ENCODE peak calls at places on chromosomes 2 and 18, in eight cellular contexts. S, E, J, W, P, B, G and L are unnamed samples.
A peak's percentile ranks its signal among the peaks of the same experiment; 100 is the strongest.

GRCh38 chr18:26046419-26047077 is 43.9 kb downstream of the SS18 start:
- DNase-seq in G (no peak), P (no peak), J (no peak), B (no peak), S (no peak), W (no peak), E (no peak), L (no peak)

GRCh38 chr2:57084697-57085281 is 901.0 kb downstream of the CCDC85A start:
- DNase-seq in S (no peak), G (no peak), E (no peak), W (no peak), P (no peak), B (no peak), J (no peak), L (no peak)

GRCh38 chr2:175525975-175526374 is 344.5 kb upstream of the ATP5MC3 start:
- DNase-seq in S (no peak), P (no peak), J (no peak), W (no peak), G (no peak), B (no peak), E (no peak), L (no peak)

GRCh38 chr2:63056309-63057065 is 5.9 kb downstream of the OTX1 start:
- DNase-seq in J (peak; percentile 65), S (peak; percentile 43), B (no peak), G (no peak), P (no peak), E (no peak), W (no peak), L (peak; percentile 22)

GRCh38 chr2:172438741-172439508 is 11.5 kb downstream of the ITGA6 start:
- DNase-seq in P (peak; percentile 42), B (no peak), E (no peak), G (no peak), J (no peak), W (peak; percentile 44), S (no peak), L (no peak)

GRCh38 chr2:2827691-2828315 is 496.7 kb upstream of the MYT1L start:
- DNase-seq in E (peak; percentile 43), S (no peak), B (no peak), G (no peak), W (no peak), J (no peak), P (no peak), L (no peak)

GRCh38 chr2:84938194-84938879 is 32.6 kb upstream of the KCMF1 start:
- DNase-seq in G (no peak), J (no peak), B (no peak), P (peak; percentile 55), E (no peak), S (no peak), W (peak; percentile 71), L (no peak)

GRCh38 chr2:164873096-164873670 is 31.6 kb upstream of the COBLL1 start:
- DNase-seq in S (no peak), B (no peak), W (no peak), E (no peak), P (no peak), J (no peak), G (no peak), L (no peak)

GRCh38 chr2:213150315-213150951 is 979 bp downstream of the IKZF2 start:
- DNase-seq in E (no peak), J (no peak), G (no peak), S (no peak), W (peak; percentile 20), B (no peak), P (peak; percentile 18), L (no peak)

GRCh38 chr2:25066455-25066854 is 24.6 kb downstream of the EFR3B start:
- DNase-seq in G (no peak), J (no peak), S (no peak), E (no peak), B (no peak), P (no peak), W (no peak), L (no peak)

GRCh38 chr2:143528021-143528420 is 398.8 kb downstream of the ARHGAP15 start:
- DNase-seq in P (peak; percentile 21), B (no peak), J (no peak), S (no peak), G (no peak), E (no peak), W (peak; percentile 93), L (no peak)

GRCh38 chr18:66316708-66317107 is 287.2 kb downstream of the CDH19 start:
- DNase-seq in E (no peak), J (no peak), W (no peak), P (no peak), B (no peak), S (no peak), G (no peak), L (no peak)

GRCh38 chr2:177164584-177165052 is 48.0 kb upstream of the HNRNPA3 start:
- DNase-seq in G (peak; percentile 85), W (peak; percentile 74), B (peak; percentile 58), E (peak; percentile 82), P (peak; percentile 52), J (peak; percentile 83), S (peak; percentile 70), L (peak; percentile 65)

GRCh38 chr18:74946646-74947045 is 262.3 kb downstream of the PTGR3 start:
- DNase-seq in P (no peak), W (no peak), G (no peak), J (no peak), B (no peak), E (no peak), S (no peak), L (no peak)

GRCh38 chr2:68155618-68156017 is 2.1 kb upstream of the PNO1 start:
- DNase-seq in G (no peak), E (no peak), B (no peak), P (no peak), W (no peak), S (no peak), J (no peak), L (no peak)

GRCh38 chr2:217953011-217953481 is 49.7 kb downstream of the TNS1 start:
- DNase-seq in S (peak; percentile 14), E (peak; percentile 61), W (no peak), P (no peak), B (no peak), G (peak; percentile 45), J (no peak), L (no peak)

GRCh38 chr18:29749699-29750098 is 1292.8 kb downstream of the DSC3 start:
- DNase-seq in J (no peak), B (no peak), G (no peak), S (no peak), E (no peak), P (peak; percentile 28), W (peak; percentile 81), L (no peak)

GRCh38 chr2:216004408-216005283 is 8.7 kb downstream of the MREG start:
- DNase-seq in P (no peak), G (no peak), E (no peak), B (no peak), S (no peak), J (no peak), W (no peak), L (no peak)

GRCh38 chr2:100548771-100549170 is 14.0 kb upstream of the PDCL3 start:
- DNase-seq in W (no peak), P (no peak), G (no peak), E (no peak), B (no peak), J (no peak), S (no peak), L (no peak)

GRCh38 chr2:181924336-181924735 is 32.8 kb downstream of the ITPRID2 start:
- DNase-seq in S (no peak), W (no peak), J (no peak), E (no peak), G (no peak), P (no peak), B (no peak), L (no peak)

GRCh38 chr2:108621087-108621559 is 86.9 kb downstream of the LIMS1 start:
- DNase-seq in S (no peak), G (no peak), B (peak; percentile 38), E (no peak), P (peak; percentile 64), W (no peak), J (peak; percentile 31), L (no peak)

GRCh38 chr2:176556383-176556782 is 287.1 kb downstream of the MTX2 start:
- DNase-seq in W (no peak), B (no peak), J (no peak), S (no peak), P (no peak), G (no peak), E (no peak), L (no peak)

GRCh38 chr2:74499269-74499939 is at the start of gene LBX2:
- DNase-seq in G (peak; percentile 63), S (no peak), E (no peak), J (no peak), B (no peak), P (no peak), W (no peak), L (no peak)

GRCh38 chr2:65834657-65835056 is 402.3 kb upstream of the SPRED2 start:
- DNase-seq in S (no peak), P (no peak), E (no peak), G (no peak), W (no peak), B (no peak), J (no peak), L (no peak)
- TF ChIP-seq CTCF in S (no peak), P (no peak), E (no peak), G (no peak), W (no peak), B (no peak), J (no peak), L (no peak)

GRCh38 chr2:50607746-50608145 is 424.2 kb downstream of the NRXN1 start:
- DNase-seq in S (no peak), W (no peak), J (no peak), B (no peak), P (no peak), E (no peak), G (no peak), L (no peak)

GRCh38 chr2:50611261-50612020 is 420.5 kb downstream of the NRXN1 start:
- DNase-seq in W (no peak), S (no peak), E (no peak), J (no peak), G (no peak), B (no peak), P (no peak), L (no peak)

GRCh38 chr2:50606860-50607259 is 425.1 kb downstream of the NRXN1 start:
- DNase-seq in J (no peak), G (no peak), S (no peak), B (no peak), E (no peak), P (no peak), W (no peak), L (no peak)
- TF ChIP-seq CTCF in J (no peak), G (no peak), S (no peak), B (no peak), E (no peak), P (no peak), W (no peak), L (no peak)

DNA sequence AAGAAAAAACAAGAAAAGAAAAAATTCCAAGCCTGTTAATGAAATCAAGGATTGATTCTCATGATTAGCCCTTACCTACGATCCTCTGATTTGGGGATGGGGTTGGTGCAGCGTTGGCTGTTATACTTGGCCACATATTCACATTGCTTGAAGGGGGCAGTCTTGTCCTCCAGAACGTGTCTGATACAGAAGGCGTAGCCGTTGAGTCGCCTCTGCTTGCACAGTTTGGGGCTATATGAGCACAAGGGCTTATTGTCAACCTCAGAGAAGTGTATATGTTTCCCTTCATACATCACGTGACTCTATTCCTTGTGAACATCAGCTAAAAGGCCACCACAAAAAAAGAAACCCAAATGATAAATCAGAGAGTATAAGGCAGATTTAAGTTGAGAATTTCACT is 23.2 kb downstream of the INO80D start:
- DNase-seq in B (no peak), J (no peak), P (no peak), E (no peak), S (no peak), W (no peak), G (no peak), L (no peak)
- TF ChIP-seq CTCF in B (no peak), J (no peak), P (no peak), E (no peak), S (no peak), W (no peak), G (no peak), L (no peak)

GRCh38 chr2:71608441-71608840 is 155.1 kb downstream of the DYSF start:
- DNase-seq in J (peak; percentile 2), S (no peak), E (peak; percentile 25), P (no peak), G (no peak), B (no peak), W (no peak), L (peak; percentile 2)
- TF ChIP-seq CTCF in J (no peak), S (no peak), E (no peak), P (no peak), G (no peak), B (no peak), W (no peak), L (no peak)